ENCODE peak calls at places on chromosomes 3 and 15, in four cellular contexts. One of them, this sample, is unnamed.
A peak's percentile ranks its signal among the peaks of the same experiment; 100 is the strongest.

GRCh38 chr15:80461370-80462060 is 57.3 kb downstream of the ARNT2 start:
- DNase-seq in CD4-positive, alpha-beta T cell: no peak
- DNase-seq in tibial artery: no peak
- DNase-seq in left ventricle myocardium inferior: no peak
- DNase-seq in this sample: no peak

GRCh38 chr15:48058371-48058770 is 62.4 kb upstream of the SLC24A5 start:
- DNase-seq in CD4-positive, alpha-beta T cell: no peak
- DNase-seq in tibial artery: no peak
- DNase-seq in left ventricle myocardium inferior: no peak
- DNase-seq in this sample: no peak

GRCh38 chr3:38725726-38726410 is 76.4 kb upstream of the SCN5A start:
- DNase-seq in CD4-positive, alpha-beta T cell: no peak
- DNase-seq in tibial artery: no peak
- DNase-seq in left ventricle myocardium inferior: peak; percentile 79
- DNase-seq in this sample: no peak

GRCh38 chr15:46644493-46645481 is 1010.0 kb downstream of the SQOR start:
- DNase-seq in CD4-positive, alpha-beta T cell: no peak
- DNase-seq in tibial artery: no peak
- DNase-seq in left ventricle myocardium inferior: no peak
- DNase-seq in this sample: no peak

GRCh38 chr15:55959744-55960143 is 33.7 kb downstream of the NEDD4 start:
- DNase-seq in CD4-positive, alpha-beta T cell: no peak
- DNase-seq in tibial artery: no peak
- DNase-seq in left ventricle myocardium inferior: no peak
- DNase-seq in this sample: no peak

GRCh38 chr3:47658444-47658843 is 79.8 kb upstream of the CSPG5 start:
- DNase-seq in CD4-positive, alpha-beta T cell: no peak
- DNase-seq in tibial artery: no peak
- DNase-seq in left ventricle myocardium inferior: no peak
- DNase-seq in this sample: no peak

GRCh38 chr3:159685801-159686200 is 302.8 kb upstream of the IL12A start:
- DNase-seq in CD4-positive, alpha-beta T cell: no peak
- DNase-seq in tibial artery: no peak
- DNase-seq in left ventricle myocardium inferior: no peak
- DNase-seq in this sample: no peak

GRCh38 chr15:59548501-59549230 is 62.9 kb upstream of the GCNT3 start:
- DNase-seq in CD4-positive, alpha-beta T cell: no peak
- DNase-seq in tibial artery: no peak
- DNase-seq in left ventricle myocardium inferior: no peak
- DNase-seq in this sample: no peak

GRCh38 chr3:9826815-9827574 is 16.8 kb downstream of the RPUSD3 start:
- DNase-seq in CD4-positive, alpha-beta T cell: no peak
- DNase-seq in tibial artery: no peak
- DNase-seq in left ventricle myocardium inferior: no peak
- DNase-seq in this sample: no peak

GRCh38 chr15:52171386-52171785 is 19.8 kb downstream of the GNB5 start:
- DNase-seq in CD4-positive, alpha-beta T cell: no peak
- DNase-seq in tibial artery: no peak
- DNase-seq in left ventricle myocardium inferior: no peak
- DNase-seq in this sample: no peak

GRCh38 chr15:33031324-33031736 is 163.2 kb downstream of the FMN1 start:
- DNase-seq in CD4-positive, alpha-beta T cell: no peak
- DNase-seq in tibial artery: no peak
- DNase-seq in left ventricle myocardium inferior: no peak
- DNase-seq in this sample: no peak

GRCh38 chr15:85754993-85755392 is 39.7 kb downstream of the KLHL25 start:
- DNase-seq in CD4-positive, alpha-beta T cell: no peak
- DNase-seq in tibial artery: peak; percentile 74
- DNase-seq in left ventricle myocardium inferior: peak; percentile 61
- DNase-seq in this sample: peak; percentile 32

DNA sequence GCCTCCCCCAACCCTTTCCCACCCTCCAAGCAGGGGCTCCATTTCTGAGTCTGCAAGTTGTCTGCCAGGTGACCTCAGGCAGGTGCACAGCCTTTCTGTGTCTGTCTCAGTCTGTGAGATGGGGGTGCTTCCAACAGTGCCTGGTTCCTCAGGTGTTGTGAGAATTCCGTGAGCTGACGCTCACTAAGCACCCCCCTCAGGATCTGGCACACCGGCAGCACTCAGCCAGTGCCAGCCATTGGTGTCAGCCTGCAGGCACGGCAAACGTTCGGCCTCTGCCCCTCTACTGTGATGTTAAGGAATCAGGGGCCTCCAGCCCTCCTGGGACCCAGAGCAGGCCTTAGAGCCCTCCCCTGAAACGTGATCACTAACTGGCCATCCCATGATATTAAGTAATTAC is 2.4 kb downstream of the KLF15 start:
- DNase-seq in CD4-positive, alpha-beta T cell: no peak
- DNase-seq in tibial artery: peak; percentile 66
- DNase-seq in left ventricle myocardium inferior: no peak
- DNase-seq in this sample: peak; percentile 30
- H3K27ac ChIP-seq in CD4-positive, alpha-beta T cell: no peak overlapping the region
- H3K27ac ChIP-seq in tibial artery: peak overlapping the region; percentile 100
- H3K27ac ChIP-seq in left ventricle myocardium inferior: peak overlapping the region; percentile 97
- H3K27ac ChIP-seq in this sample: no peak overlapping the region

GRCh38 chr3:30343861-30344260 is 262.5 kb upstream of the TGFBR2 start:
- DNase-seq in CD4-positive, alpha-beta T cell: no peak
- DNase-seq in tibial artery: no peak
- DNase-seq in left ventricle myocardium inferior: no peak
- DNase-seq in this sample: no peak
- H3K27me3 ChIP-seq in CD4-positive, alpha-beta T cell: no peaks in the 10 kb centered on the region
- H3K27me3 ChIP-seq in tibial artery: no peaks in the 10 kb centered on the region
- H3K27me3 ChIP-seq in left ventricle myocardium inferior: no peaks in the 10 kb centered on the region
- H3K27me3 ChIP-seq in this sample: no peaks in the 10 kb centered on the region

GRCh38 chr3:127698264-127699097 is 25.7 kb downstream of the ABTB1 start:
- DNase-seq in CD4-positive, alpha-beta T cell: no peak
- DNase-seq in tibial artery: peak; percentile 66
- DNase-seq in left ventricle myocardium inferior: peak; percentile 22
- DNase-seq in this sample: no peak
- H3K27ac ChIP-seq in CD4-positive, alpha-beta T cell: no peak overlapping the region
- H3K27ac ChIP-seq in tibial artery: peak overlapping the region; percentile 82
- H3K27ac ChIP-seq in left ventricle myocardium inferior: peak overlapping the region; percentile 96
- H3K27ac ChIP-seq in this sample: peak overlapping the region; percentile 82

GRCh38 chr15:98526094-98526493 is 122.2 kb upstream of the IGF1R start:
- DNase-seq in CD4-positive, alpha-beta T cell: no peak
- DNase-seq in tibial artery: no peak
- DNase-seq in left ventricle myocardium inferior: no peak
- DNase-seq in this sample: no peak

GRCh38 chr15:98524838-98525540 is 123.3 kb upstream of the IGF1R start:
- DNase-seq in CD4-positive, alpha-beta T cell: no peak
- DNase-seq in tibial artery: no peak
- DNase-seq in left ventricle myocardium inferior: no peak
- DNase-seq in this sample: no peak

GRCh38 chr15:98523912-98524255 is 124.5 kb upstream of the IGF1R start:
- DNase-seq in CD4-positive, alpha-beta T cell: no peak
- DNase-seq in tibial artery: no peak
- DNase-seq in left ventricle myocardium inferior: no peak
- DNase-seq in this sample: no peak

GRCh38 chr15:98525625-98526024 is 122.7 kb upstream of the IGF1R start:
- DNase-seq in CD4-positive, alpha-beta T cell: no peak
- DNase-seq in tibial artery: no peak
- DNase-seq in left ventricle myocardium inferior: no peak
- DNase-seq in this sample: peak; percentile 77

GRCh38 chr15:98524274-98524673 is 124.1 kb upstream of the IGF1R start:
- DNase-seq in CD4-positive, alpha-beta T cell: no peak
- DNase-seq in tibial artery: no peak
- DNase-seq in left ventricle myocardium inferior: no peak
- DNase-seq in this sample: no peak
- H3K27me3 ChIP-seq in CD4-positive, alpha-beta T cell: no peaks in the 10 kb centered on the region
- H3K27me3 ChIP-seq in tibial artery: no peaks in the 10 kb centered on the region
- H3K27me3 ChIP-seq in left ventricle myocardium inferior: peaks cover 9% of the 10 kb centered on the region
- H3K27me3 ChIP-seq in this sample: no peaks in the 10 kb centered on the region

GRCh38 chr3:37326144-37326543 is 151.8 kb upstream of the LRRFIP2 start:
- DNase-seq in CD4-positive, alpha-beta T cell: no peak
- DNase-seq in tibial artery: no peak
- DNase-seq in left ventricle myocardium inferior: no peak
- DNase-seq in this sample: no peak

GRCh38 chr3:37329465-37329864 is 155.1 kb upstream of the LRRFIP2 start:
- DNase-seq in CD4-positive, alpha-beta T cell: no peak
- DNase-seq in tibial artery: no peak
- DNase-seq in left ventricle myocardium inferior: no peak
- DNase-seq in this sample: no peak

GRCh38 chr3:37321260-37321852 is 147.0 kb upstream of the LRRFIP2 start:
- DNase-seq in CD4-positive, alpha-beta T cell: no peak
- DNase-seq in tibial artery: no peak
- DNase-seq in left ventricle myocardium inferior: no peak
- DNase-seq in this sample: no peak

GRCh38 chr3:37321863-37322262 is 147.5 kb upstream of the LRRFIP2 start:
- DNase-seq in CD4-positive, alpha-beta T cell: no peak
- DNase-seq in tibial artery: no peak
- DNase-seq in left ventricle myocardium inferior: no peak
- DNase-seq in this sample: no peak

DNA sequence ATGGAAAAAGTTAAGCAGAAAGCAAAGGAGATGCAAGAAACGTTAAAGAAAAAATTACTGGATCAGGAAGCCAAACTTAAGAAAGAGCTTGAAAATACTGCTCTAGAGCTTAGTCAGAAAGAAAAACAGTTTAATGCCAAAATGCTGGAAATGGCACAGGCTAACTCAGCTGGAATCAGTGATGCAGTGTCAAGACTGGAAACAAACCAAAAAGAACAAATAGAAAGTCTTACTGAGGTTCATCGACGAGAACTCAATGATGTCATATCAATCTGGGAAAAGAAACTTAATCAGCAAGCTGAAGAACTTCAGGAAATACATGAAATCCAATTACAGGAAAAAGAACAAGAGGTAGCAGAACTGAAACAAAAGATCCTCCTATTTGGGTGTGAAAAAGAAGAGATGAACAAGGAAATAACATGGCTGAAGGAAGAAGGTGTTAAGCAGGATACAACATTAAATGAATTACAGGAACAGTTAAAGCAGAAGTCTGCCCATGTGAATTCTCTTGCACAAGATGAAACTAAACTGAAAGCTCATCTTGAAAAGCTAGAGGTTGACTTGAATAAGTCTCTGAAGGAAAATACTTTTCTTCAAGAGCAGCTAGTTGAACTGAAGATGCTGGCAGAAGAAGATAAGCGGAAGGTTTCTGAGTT is 150.5 kb upstream of the LRRFIP2 start:
- DNase-seq in CD4-positive, alpha-beta T cell: no peak
- DNase-seq in tibial artery: no peak
- DNase-seq in left ventricle myocardium inferior: no peak
- DNase-seq in this sample: no peak
- H3K27ac ChIP-seq in CD4-positive, alpha-beta T cell: no peak overlapping the region
- H3K27ac ChIP-seq in tibial artery: peak overlapping the region; percentile 31
- H3K27ac ChIP-seq in left ventricle myocardium inferior: peak overlapping the region; percentile 54
- H3K27ac ChIP-seq in this sample: peak overlapping the region; percentile 65

This sample was measured in left lung.